ENCODE peak calls at places on chromosomes 5 and 9, in ten cellular contexts. N, T, R, J, Q, L, Z, P, A and E are unnamed samples.

GRCh38 chr5:132273631-132274030 is 16.1 kb downstream of the PDLIM4 start:
- DNase-seq in J (peak), N (no peak), T (no peak), L (no peak), A (no peak), R (no peak), Q (no peak), P (no peak), Z (no peak), E (no peak)

GRCh38 chr9:132000659-132001058 is 79.0 kb downstream of the MED27 start:
- DNase-seq in Q (no peak), R (no peak), A (no peak), Z (no peak), N (no peak), T (no peak), P (no peak), J (no peak), L (no peak), E (no peak)

GRCh38 chr5:140351609-140352334 is 5.4 kb upstream of the HBEGF start:
- DNase-seq in T (peak), R (no peak), Q (peak), A (peak), J (no peak), N (peak), Z (peak), P (no peak), L (no peak), E (no peak)

GRCh38 chr5:65765582-65765981 is 43.6 kb downstream of the NLN start:
- DNase-seq in T (no peak), A (no peak), Z (no peak), L (no peak), N (no peak), R (no peak), P (no peak), J (no peak), Q (no peak), E (no peak)

GRCh38 chr9:80061940-80062339 is 490.2 kb downstream of the TLE4 start:
- DNase-seq in L (peak), Z (no peak), R (no peak), A (peak), T (no peak), Q (no peak), P (no peak), J (no peak), N (no peak), E (no peak)

GRCh38 chr9:113471566-113471965 is 8.0 kb downstream of the RGS3 start:
- DNase-seq in A (no peak), J (no peak), P (no peak), T (no peak), N (no peak), Q (no peak), L (no peak), R (no peak), Z (no peak), E (peak)

GRCh38 chr5:88826959-88827585 is 55.9 kb downstream of the MEF2C start:
- DNase-seq in Q (no peak), Z (peak), R (peak), A (peak), N (peak), L (peak), P (no peak), T (no peak), J (peak), E (peak)

GRCh38 chr5:75348241-75348640 is 11.2 kb downstream of the HMGCR start:
- DNase-seq in L (no peak), N (no peak), T (no peak), A (no peak), J (no peak), Q (no peak), P (no peak), Z (peak), R (no peak), E (no peak)

GRCh38 chr5:96344678-96345612 is 88.1 kb downstream of the PCSK1 start:
- DNase-seq in J (no peak), R (no peak), A (peak), Q (no peak), P (no peak), Z (peak), L (peak), T (no peak), N (peak), E (no peak)

GRCh38 chr5:134088291-134088690 is 26.2 kb upstream of the TCF7 start:
- DNase-seq in P (no peak), A (peak), T (no peak), R (no peak), Z (no peak), N (no peak), L (no peak), Q (no peak), J (no peak), E (no peak)

GRCh38 chr5:113264061-113264460 is 170.7 kb downstream of the TSSK1B start:
- DNase-seq in N (no peak), R (no peak), L (no peak), Z (no peak), Q (no peak), J (no peak), A (no peak), T (no peak), P (no peak), E (no peak)

GRCh38 chr5:52885614-52886013 is 97.9 kb downstream of the ITGA1 start:
- DNase-seq in T (no peak), N (no peak), J (no peak), A (no peak), Z (no peak), Q (no peak), P (no peak), R (no peak), L (no peak), E (no peak)

GRCh38 chr5:25387949-25388348 is 743.2 kb upstream of the CDH10 start:
- DNase-seq in Q (no peak), T (no peak), A (no peak), R (no peak), L (no peak), Z (no peak), J (no peak), P (no peak), N (no peak), E (no peak)

GRCh38 chr9:107584186-107584585 is 94.6 kb upstream of the KLF4 start:
- DNase-seq in Q (no peak), P (no peak), T (no peak), L (no peak), R (no peak), Z (no peak), A (peak), N (no peak), J (no peak), E (no peak)

GRCh38 chr5:32291591-32291990 is 21.1 kb downstream of the MTMR12 start:
- DNase-seq in L (no peak), T (no peak), J (no peak), A (no peak), R (no peak), Q (no peak), Z (no peak), N (no peak), P (no peak), E (no peak)

GRCh38 chr5:172009536-172010270 is 3.3 kb upstream of the FBXW11 start:
- DNase-seq in P (no peak), T (no peak), Z (no peak), N (no peak), L (no peak), J (no peak), R (no peak), A (no peak), Q (no peak), E (no peak)